ENCODE peak calls at places on chromosomes 6 and 20, in nine cellular contexts. G, N, X, L, E, P, A, C and V are unnamed samples.

GRCh38 chr6:43689421-43689820 is 1.8 kb upstream of the MRPS18A start:
- DNase-seq in C (no peak), X (no peak), P (no peak), A (no peak), G (no peak), E (no peak), N (no peak), L (no peak), V (no peak)

GRCh38 chr6:150579611-150580010 is 20.1 kb upstream of the PLEKHG1 start:
- DNase-seq in N (no peak), G (no peak), A (no peak), C (no peak), E (no peak), P (no peak), L (no peak), X (no peak), V (no peak)

GRCh38 chr20:680638-681037 is 5.0 kb upstream of the SCRT2 start:
- DNase-seq in N (no peak), A (no peak), E (no peak), P (no peak), X (no peak), L (no peak), C (no peak), G (no peak), V (no peak)

GRCh38 chr6:57246307-57246706 is 24.2 kb upstream of the RAB23 start:
- DNase-seq in C (no peak), G (no peak), N (no peak), E (no peak), L (no peak), A (no peak), X (no peak), P (no peak), V (no peak)

GRCh38 chr6:29834564-29835436 is 7.2 kb downstream of the HLA-G start:
- DNase-seq in E (peak), G (peak), C (peak), X (no peak), A (peak), P (no peak), L (peak), N (peak), V (peak)

GRCh38 chr20:51457281-51457932 is 85.1 kb downstream of the NFATC2 start:
- DNase-seq in N (peak), L (no peak), E (no peak), P (no peak), X (peak), C (no peak), G (no peak), A (peak), V (peak)

GRCh38 chr6:134539865-134540323 is 222.0 kb upstream of the SGK1 start:
- DNase-seq in N (no peak), X (no peak), G (no peak), A (no peak), P (no peak), L (no peak), E (no peak), C (no peak), V (no peak)

GRCh38 chr6:52152692-52153091 is 33.5 kb upstream of the IL17A start:
- DNase-seq in X (no peak), P (no peak), L (no peak), G (no peak), N (no peak), A (no peak), C (no peak), E (no peak), V (no peak)

GRCh38 chr6:113903666-113904330 is 46.7 kb downstream of the MARCKS start:
- DNase-seq in A (peak), G (no peak), C (no peak), L (no peak), P (peak), E (no peak), X (no peak), N (peak), V (no peak)

GRCh38 chr6:72702421-72702820 is 80.6 kb downstream of the KCNQ5 start:
- DNase-seq in A (no peak), C (no peak), E (no peak), X (no peak), G (no peak), L (no peak), N (no peak), P (no peak), V (no peak)

GRCh38 chr6:145310116-145310515 is 425.2 kb downstream of the EPM2A start:
- DNase-seq in G (no peak), A (peak), E (no peak), P (no peak), X (no peak), C (no peak), N (peak), L (no peak), V (no peak)

GRCh38 chr6:25354078-25354940 is 75.1 kb downstream of the CARMIL1 start:
- DNase-seq in N (peak), E (no peak), P (no peak), G (no peak), C (no peak), A (peak), X (no peak), L (no peak), V (no peak)

GRCh38 chr6:159047896-159048685 is 3.3 kb upstream of the TAGAP start:
- DNase-seq in A (no peak), N (no peak), X (no peak), G (no peak), P (no peak), E (no peak), C (no peak), L (no peak), V (no peak)

GRCh38 chr20:19813839-19814238 is 55.8 kb downstream of the RIN2 start:
- DNase-seq in A (no peak), E (no peak), N (no peak), G (no peak), C (no peak), P (peak), L (no peak), X (no peak), V (no peak)

GRCh38 chr6:2102966-2103365 is 142.4 kb downstream of the GMDS start:
- DNase-seq in X (no peak), P (no peak), L (no peak), G (no peak), A (no peak), E (no peak), N (peak), C (no peak), V (no peak)

GRCh38 chr6:148926478-148926877 is 179.6 kb downstream of the UST start:
- DNase-seq in C (no peak), E (no peak), A (no peak), N (no peak), P (no peak), X (no peak), G (no peak), L (no peak), V (no peak)

GRCh38 chr6:14488185-14488584 is 370.6 kb downstream of the CD83 start:
- DNase-seq in P (no peak), E (no peak), L (no peak), N (no peak), G (no peak), C (no peak), A (no peak), X (no peak), V (no peak)

GRCh38 chr6:137767931-137768690 is 98.9 kb upstream of the TNFAIP3 start:
- DNase-seq in L (no peak), A (peak), X (no peak), G (no peak), P (no peak), C (no peak), E (no peak), N (peak), V (no peak)

GRCh38 chr6:5223309-5223708 is 37.4 kb downstream of the LYRM4 start:
- DNase-seq in X (no peak), N (no peak), P (no peak), G (no peak), E (no peak), A (no peak), L (no peak), C (no peak), V (no peak)

GRCh38 chr6:27757307-27757706 is 154.9 kb downstream of the OR2B2 start:
- DNase-seq in A (no peak), L (no peak), X (no peak), E (peak), N (no peak), P (no peak), C (no peak), G (no peak), V (no peak)

GRCh38 chr6:20692023-20692422 is 157.8 kb downstream of the CDKAL1 start:
- DNase-seq in N (no peak), G (no peak), L (no peak), A (no peak), X (peak), C (no peak), P (no peak), E (no peak), V (no peak)

GRCh38 chr6:46925563-46926253 is 4.0 kb upstream of the ADGRF5 start:
- DNase-seq in P (no peak), C (no peak), X (no peak), L (no peak), E (no peak), N (peak), A (peak), G (no peak), V (peak)

GRCh38 chr6:64113703-64114102 is 478.1 kb downstream of the PHF3 start:
- DNase-seq in C (no peak), X (peak), E (no peak), N (no peak), A (no peak), P (no peak), L (no peak), G (no peak), V (no peak)

GRCh38 chr6:45969026-45969425 is 46.6 kb downstream of the CLIC5 start:
- DNase-seq in X (no peak), N (no peak), G (no peak), C (no peak), E (no peak), P (no peak), L (no peak), A (no peak), V (no peak)

GRCh38 chr6:26068036-26068435 is 19.2 kb upstream of the HFE start:
- DNase-seq in C (no peak), N (no peak), E (no peak), P (no peak), L (no peak), A (no peak), X (no peak), G (no peak), V (no peak)